ENCODE peak calls at places on chromosomes 16 and 17, in nine cellular contexts. One of them, this sample, is unnamed.

GRCh38 chr16:55478827-55479559 is at the start of gene MMP2:
- DNase-seq in epithelial cell of esophagus: peak; percentile 33
- DNase-seq in thoracic aorta: no peak
- DNase-seq in body of pancreas: no peak
- DNase-seq in right cardiac atrium: peak; percentile 94
- DNase-seq in astrocyte of the cerebellum: peak; percentile 49
- DNase-seq in K562: no peak
- DNase-seq in skeletal muscle cell: no peak
- DNase-seq in aorta: peak; percentile 87
- DNase-seq in this sample: no peak

GRCh38 chr16:15907863-15908478 is 19.6 kb upstream of the CEP20 start:
- DNase-seq in skeletal muscle cell: no peak
- DNase-seq in epithelial cell of esophagus: peak; percentile 51
- DNase-seq in K562: peak; percentile 94
- DNase-seq in body of pancreas: peak; percentile 8
- DNase-seq in thoracic aorta: no peak
- DNase-seq in right cardiac atrium: no peak
- DNase-seq in astrocyte of the cerebellum: no peak
- DNase-seq in aorta: no peak
- DNase-seq in this sample: peak; percentile 89

GRCh38 chr17:66459811-66460270 is 157.4 kb downstream of the PRKCA start:
- DNase-seq in K562: no peak
- DNase-seq in skeletal muscle cell: peak; percentile 98
- DNase-seq in body of pancreas: peak; percentile 71
- DNase-seq in thoracic aorta: no peak
- DNase-seq in right cardiac atrium: peak; percentile 55
- DNase-seq in aorta: peak; percentile 70
- DNase-seq in astrocyte of the cerebellum: peak; percentile 95
- DNase-seq in epithelial cell of esophagus: peak; percentile 92
- DNase-seq in this sample: peak; percentile 95

GRCh38 chr16:10662212-10662611 is 32.5 kb downstream of the TEKT5 start:
- DNase-seq in astrocyte of the cerebellum: no peak
- DNase-seq in skeletal muscle cell: no peak
- DNase-seq in body of pancreas: no peak
- DNase-seq in K562: no peak
- DNase-seq in epithelial cell of esophagus: no peak
- DNase-seq in right cardiac atrium: no peak
- DNase-seq in aorta: no peak
- DNase-seq in thoracic aorta: no peak
- DNase-seq in this sample: no peak

GRCh38 chr17:263271-263670 is 81.8 kb upstream of the DOC2B start:
- DNase-seq in astrocyte of the cerebellum: no peak
- DNase-seq in epithelial cell of esophagus: no peak
- DNase-seq in aorta: no peak
- DNase-seq in K562: no peak
- DNase-seq in thoracic aorta: no peak
- DNase-seq in right cardiac atrium: no peak
- DNase-seq in body of pancreas: no peak
- DNase-seq in skeletal muscle cell: no peak
- DNase-seq in this sample: no peak

GRCh38 chr17:53406907-53407306 is 415.8 kb upstream of the KIF2B start:
- DNase-seq in skeletal muscle cell: no peak
- DNase-seq in K562: no peak
- DNase-seq in astrocyte of the cerebellum: no peak
- DNase-seq in body of pancreas: no peak
- DNase-seq in right cardiac atrium: no peak
- DNase-seq in thoracic aorta: no peak
- DNase-seq in epithelial cell of esophagus: no peak
- DNase-seq in aorta: no peak
- DNase-seq in this sample: no peak

GRCh38 chr16:2331932-2332267 is 8.6 kb downstream of the ABCA3 start:
- DNase-seq in aorta: no peak
- DNase-seq in K562: no peak
- DNase-seq in epithelial cell of esophagus: no peak
- DNase-seq in astrocyte of the cerebellum: no peak
- DNase-seq in skeletal muscle cell: no peak
- DNase-seq in right cardiac atrium: no peak
- DNase-seq in body of pancreas: no peak
- DNase-seq in thoracic aorta: no peak
- DNase-seq in this sample: no peak

GRCh38 chr17:77638229-77638628 is 320.3 kb upstream of the TNRC6C start:
- DNase-seq in K562: no peak
- DNase-seq in skeletal muscle cell: no peak
- DNase-seq in body of pancreas: no peak
- DNase-seq in astrocyte of the cerebellum: no peak
- DNase-seq in epithelial cell of esophagus: no peak
- DNase-seq in aorta: no peak
- DNase-seq in right cardiac atrium: no peak
- DNase-seq in thoracic aorta: no peak
- DNase-seq in this sample: no peak

GRCh38 chr16:1979271-1980025 is 1.8 kb downstream of the NOXO1 start:
- DNase-seq in thoracic aorta: no peak
- DNase-seq in skeletal muscle cell: no peak
- DNase-seq in K562: no peak
- DNase-seq in astrocyte of the cerebellum: no peak
- DNase-seq in right cardiac atrium: no peak
- DNase-seq in aorta: no peak
- DNase-seq in body of pancreas: peak; percentile 90
- DNase-seq in epithelial cell of esophagus: peak; percentile 97
- DNase-seq in this sample: no peak

GRCh38 chr17:15266325-15266950 is 1.3 kb upstream of the PMP22 start:
- DNase-seq in thoracic aorta: no peak
- DNase-seq in skeletal muscle cell: no peak
- DNase-seq in body of pancreas: no peak
- DNase-seq in epithelial cell of esophagus: no peak
- DNase-seq in aorta: no peak
- DNase-seq in K562: no peak
- DNase-seq in right cardiac atrium: no peak
- DNase-seq in astrocyte of the cerebellum: no peak
- DNase-seq in this sample: no peak

GRCh38 chr17:49508061-49508865 is 13.2 kb downstream of the NGFR start:
- DNase-seq in thoracic aorta: no peak
- DNase-seq in body of pancreas: no peak
- DNase-seq in skeletal muscle cell: no peak
- DNase-seq in K562: no peak
- DNase-seq in epithelial cell of esophagus: peak; percentile 96
- DNase-seq in aorta: peak; percentile 42
- DNase-seq in astrocyte of the cerebellum: no peak
- DNase-seq in right cardiac atrium: no peak
- DNase-seq in this sample: peak; percentile 69
- H3K4me3 ChIP-seq in thoracic aorta: no peak overlapping the region
- H3K4me3 ChIP-seq in body of pancreas: no peak overlapping the region
- H3K4me3 ChIP-seq in skeletal muscle cell: no peak overlapping the region
- H3K4me3 ChIP-seq in K562: no peak overlapping the region
- H3K4me3 ChIP-seq in epithelial cell of esophagus: no peak overlapping the region
- H3K4me3 ChIP-seq in aorta: no peak overlapping the region
- H3K4me3 ChIP-seq in astrocyte of the cerebellum: no peak overlapping the region
- H3K4me3 ChIP-seq in right cardiac atrium: no peak overlapping the region
- H3K4me3 ChIP-seq in this sample: peak overlapping the region; percentile 19

GRCh38 chr17:48443712-48444111 is 13.7 kb upstream of the SKAP1 start:
- DNase-seq in right cardiac atrium: no peak
- DNase-seq in thoracic aorta: no peak
- DNase-seq in K562: no peak
- DNase-seq in skeletal muscle cell: no peak
- DNase-seq in body of pancreas: no peak
- DNase-seq in astrocyte of the cerebellum: no peak
- DNase-seq in epithelial cell of esophagus: no peak
- DNase-seq in aorta: no peak
- DNase-seq in this sample: no peak

GRCh38 chr17:48441862-48442261 is 11.8 kb upstream of the SKAP1 start:
- DNase-seq in right cardiac atrium: no peak
- DNase-seq in aorta: no peak
- DNase-seq in astrocyte of the cerebellum: no peak
- DNase-seq in skeletal muscle cell: no peak
- DNase-seq in epithelial cell of esophagus: no peak
- DNase-seq in K562: no peak
- DNase-seq in body of pancreas: no peak
- DNase-seq in thoracic aorta: no peak
- DNase-seq in this sample: no peak

GRCh38 chr17:48442819-48443218 is 12.8 kb upstream of the SKAP1 start:
- DNase-seq in skeletal muscle cell: no peak
- DNase-seq in K562: peak; percentile 68
- DNase-seq in astrocyte of the cerebellum: no peak
- DNase-seq in epithelial cell of esophagus: peak; percentile 8
- DNase-seq in body of pancreas: no peak
- DNase-seq in right cardiac atrium: no peak
- DNase-seq in aorta: no peak
- DNase-seq in thoracic aorta: no peak
- DNase-seq in this sample: no peak

GRCh38 chr17:48445248-48445620 is 15.2 kb upstream of the SKAP1 start:
- DNase-seq in epithelial cell of esophagus: no peak
- DNase-seq in thoracic aorta: no peak
- DNase-seq in aorta: no peak
- DNase-seq in astrocyte of the cerebellum: no peak
- DNase-seq in body of pancreas: no peak
- DNase-seq in K562: no peak
- DNase-seq in right cardiac atrium: no peak
- DNase-seq in skeletal muscle cell: no peak
- DNase-seq in this sample: no peak

GRCh38 chr17:48444531-48445247 is 14.7 kb upstream of the SKAP1 start:
- DNase-seq in astrocyte of the cerebellum: no peak
- DNase-seq in right cardiac atrium: no peak
- DNase-seq in skeletal muscle cell: no peak
- DNase-seq in epithelial cell of esophagus: no peak
- DNase-seq in aorta: no peak
- DNase-seq in thoracic aorta: no peak
- DNase-seq in K562: no peak
- DNase-seq in body of pancreas: no peak
- DNase-seq in this sample: no peak
- H3K4me3 ChIP-seq in astrocyte of the cerebellum: no peak overlapping the region
- H3K4me3 ChIP-seq in right cardiac atrium: no peak overlapping the region
- H3K4me3 ChIP-seq in skeletal muscle cell: no peak overlapping the region
- H3K4me3 ChIP-seq in epithelial cell of esophagus: no peak overlapping the region
- H3K4me3 ChIP-seq in aorta: no peak overlapping the region
- H3K4me3 ChIP-seq in thoracic aorta: no peak overlapping the region
- H3K4me3 ChIP-seq in K562: no peak overlapping the region
- H3K4me3 ChIP-seq in body of pancreas: no peak overlapping the region
- H3K4me3 ChIP-seq in this sample: no peak overlapping the region

GRCh38 chr17:72315514-72315913 is 194.7 kb downstream of the SOX9 start:
- DNase-seq in thoracic aorta: no peak
- DNase-seq in skeletal muscle cell: no peak
- DNase-seq in aorta: no peak
- DNase-seq in body of pancreas: no peak
- DNase-seq in epithelial cell of esophagus: no peak
- DNase-seq in astrocyte of the cerebellum: no peak
- DNase-seq in right cardiac atrium: no peak
- DNase-seq in K562: no peak
- DNase-seq in this sample: no peak

GRCh38 chr17:72321886-72322285 is 201.1 kb downstream of the SOX9 start:
- DNase-seq in epithelial cell of esophagus: no peak
- DNase-seq in thoracic aorta: no peak
- DNase-seq in body of pancreas: no peak
- DNase-seq in astrocyte of the cerebellum: no peak
- DNase-seq in K562: no peak
- DNase-seq in aorta: no peak
- DNase-seq in skeletal muscle cell: no peak
- DNase-seq in right cardiac atrium: no peak
- DNase-seq in this sample: no peak

DNA sequence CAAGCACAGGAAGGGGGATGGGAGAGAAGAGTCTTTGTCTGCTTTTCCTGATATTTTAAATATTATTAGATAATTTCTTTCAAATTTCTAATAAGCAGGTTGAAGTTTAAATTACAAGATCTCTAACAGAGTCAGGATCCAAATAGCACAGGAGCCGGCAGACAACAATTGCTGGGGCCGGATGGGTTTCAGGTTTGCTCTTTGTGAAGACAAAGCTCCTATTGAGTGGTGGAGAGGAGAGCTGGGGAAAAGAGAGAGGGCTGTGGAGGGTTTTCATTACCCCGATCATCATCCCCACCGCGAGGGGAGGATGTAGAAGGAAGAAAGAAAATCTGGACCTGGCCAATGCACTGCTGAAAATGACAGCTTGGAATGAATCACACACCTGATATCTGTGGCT is 197.3 kb downstream of the SOX9 start:
- DNase-seq in skeletal muscle cell: no peak
- DNase-seq in aorta: no peak
- DNase-seq in K562: no peak
- DNase-seq in right cardiac atrium: no peak
- DNase-seq in thoracic aorta: no peak
- DNase-seq in astrocyte of the cerebellum: no peak
- DNase-seq in epithelial cell of esophagus: peak; percentile 27
- DNase-seq in body of pancreas: no peak
- DNase-seq in this sample: no peak
- H3K4me3 ChIP-seq in skeletal muscle cell: no peak overlapping the region
- H3K4me3 ChIP-seq in aorta: no peak overlapping the region
- H3K4me3 ChIP-seq in K562: no peak overlapping the region
- H3K4me3 ChIP-seq in right cardiac atrium: no peak overlapping the region
- H3K4me3 ChIP-seq in thoracic aorta: no peak overlapping the region
- H3K4me3 ChIP-seq in astrocyte of the cerebellum: no peak overlapping the region
- H3K4me3 ChIP-seq in epithelial cell of esophagus: no peak overlapping the region
- H3K4me3 ChIP-seq in body of pancreas: no peak overlapping the region
- H3K4me3 ChIP-seq in this sample: no peak overlapping the region

GRCh38 chr16:84827897-84828296 is 8.1 kb downstream of the CRISPLD2 start:
- DNase-seq in K562: no peak
- DNase-seq in aorta: no peak
- DNase-seq in body of pancreas: no peak
- DNase-seq in thoracic aorta: no peak
- DNase-seq in skeletal muscle cell: no peak
- DNase-seq in right cardiac atrium: no peak
- DNase-seq in astrocyte of the cerebellum: no peak
- DNase-seq in epithelial cell of esophagus: peak; percentile 36
- DNase-seq in this sample: no peak

GRCh38 chr16:84826558-84826941 is 6.8 kb downstream of the CRISPLD2 start:
- DNase-seq in thoracic aorta: no peak
- DNase-seq in body of pancreas: peak; percentile 44
- DNase-seq in right cardiac atrium: peak; percentile 88
- DNase-seq in skeletal muscle cell: no peak
- DNase-seq in aorta: no peak
- DNase-seq in epithelial cell of esophagus: no peak
- DNase-seq in astrocyte of the cerebellum: no peak
- DNase-seq in K562: no peak
- DNase-seq in this sample: no peak

GRCh38 chr16:84828322-84828721 is 8.5 kb downstream of the CRISPLD2 start:
- DNase-seq in body of pancreas: no peak
- DNase-seq in skeletal muscle cell: no peak
- DNase-seq in thoracic aorta: no peak
- DNase-seq in K562: no peak
- DNase-seq in aorta: no peak
- DNase-seq in right cardiac atrium: no peak
- DNase-seq in astrocyte of the cerebellum: no peak
- DNase-seq in epithelial cell of esophagus: no peak
- DNase-seq in this sample: no peak

GRCh38 chr16:84825896-84826557 is 6.2 kb downstream of the CRISPLD2 start:
- DNase-seq in body of pancreas: no peak
- DNase-seq in skeletal muscle cell: no peak
- DNase-seq in right cardiac atrium: no peak
- DNase-seq in K562: no peak
- DNase-seq in astrocyte of the cerebellum: no peak
- DNase-seq in epithelial cell of esophagus: no peak
- DNase-seq in thoracic aorta: no peak
- DNase-seq in aorta: no peak
- DNase-seq in this sample: no peak

DNA sequence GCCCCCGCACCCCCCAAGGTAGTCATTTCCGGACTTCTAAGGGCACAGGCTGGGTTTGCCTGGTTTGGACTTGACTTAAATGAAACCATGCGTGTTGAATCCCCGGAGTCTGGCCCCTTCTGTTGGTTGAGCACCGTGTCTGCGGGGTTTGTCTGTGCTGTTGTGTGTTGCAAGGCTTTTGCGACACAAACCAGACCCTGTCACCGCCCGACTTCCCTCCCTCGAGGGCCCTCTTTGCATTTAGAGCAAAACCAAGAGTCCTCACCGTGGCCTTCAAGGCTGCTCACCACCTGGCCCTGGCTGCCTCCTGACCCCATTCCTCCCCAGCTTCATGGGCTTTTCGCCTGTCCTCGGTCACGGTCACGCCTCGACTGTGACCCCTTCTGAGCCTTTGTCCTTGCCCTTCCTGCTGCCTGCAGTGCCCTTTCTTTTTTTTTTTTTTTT is 7.4 kb downstream of the CRISPLD2 start:
- DNase-seq in K562: no peak
- DNase-seq in astrocyte of the cerebellum: no peak
- DNase-seq in epithelial cell of esophagus: no peak
- DNase-seq in right cardiac atrium: peak; percentile 69
- DNase-seq in aorta: no peak
- DNase-seq in thoracic aorta: no peak
- DNase-seq in skeletal muscle cell: no peak
- DNase-seq in body of pancreas: peak; percentile 53
- DNase-seq in this sample: no peak
- H3K4me3 ChIP-seq in K562: no peak overlapping the region
- H3K4me3 ChIP-seq in astrocyte of the cerebellum: no peak overlapping the region
- H3K4me3 ChIP-seq in epithelial cell of esophagus: no peak overlapping the region
- H3K4me3 ChIP-seq in right cardiac atrium: no peak overlapping the region
- H3K4me3 ChIP-seq in aorta: no peak overlapping the region
- H3K4me3 ChIP-seq in thoracic aorta: no peak overlapping the region
- H3K4me3 ChIP-seq in skeletal muscle cell: no peak overlapping the region
- H3K4me3 ChIP-seq in body of pancreas: no peak overlapping the region
- H3K4me3 ChIP-seq in this sample: no peak overlapping the region

This sample was measured in HepG2.